ENCODE peak calls at places on chromosome 20, in four cellular contexts. J is GM12878, M is HepG2, N is K562. V is an unnamed sample.

GRCh38 chr20:8756410-8756809 is 312.5 kb upstream of the PLCB4 start:
- DNase-seq in J (no peak), M (peak; percentile 60), N (peak; percentile 25), V (no peak)

GRCh38 chr20:31570735-31571617 is 34.1 kb upstream of the ID1 start:
- DNase-seq in J (no peak), M (peak; percentile 33), N (no peak), V (no peak)

GRCh38 chr20:35478804-35479472 is 23.5 kb downstream of the CEP250 start:
- DNase-seq in J (no peak), M (peak; percentile 77), N (peak; percentile 19), V (peak; percentile 46)

GRCh38 chr20:43983904-43984361 is 69.3 kb downstream of the TOX2 start:
- DNase-seq in J (no peak), M (no peak), N (no peak), V (no peak)

GRCh38 chr20:50416269-50416863 is 93.8 kb upstream of the PTPN1 start:
- DNase-seq in J (no peak), M (no peak), N (no peak), V (no peak)

GRCh38 chr20:50403565-50404418 is 106.4 kb upstream of the PTPN1 start:
- DNase-seq in J (no peak), M (no peak), N (no peak), V (no peak)

GRCh38 chr20:8454137-8454712 is 322.2 kb downstream of the PLCB1 start:
- DNase-seq in J (peak; percentile 17), M (peak; percentile 65), N (no peak), V (no peak)

GRCh38 chr20:17870063-17870740 is 98.4 kb downstream of the SNX5 start:
- DNase-seq in J (no peak), M (no peak), N (no peak), V (no peak)

GRCh38 chr20:62719250-62719945 is 10.8 kb downstream of the NTSR1 start:
- DNase-seq in J (no peak), M (no peak), N (no peak), V (no peak)

GRCh38 chr20:63238491-63239126 is 2.9 kb downstream of the BIRC7 start:
- DNase-seq in J (no peak), M (no peak), N (peak; percentile 50), V (no peak)

GRCh38 chr20:8196096-8196495 is 64.0 kb downstream of the PLCB1 start:
- DNase-seq in J (no peak), M (no peak), N (no peak), V (no peak)

GRCh38 chr20:41443667-41444066 is 77.0 kb upstream of the EMILIN3 start:
- DNase-seq in J (no peak), M (no peak), N (no peak), V (no peak)

GRCh38 chr20:58722379-58722778 is 29.8 kb downstream of the NPEPL1 start:
- DNase-seq in J (no peak), M (no peak), N (no peak), V (peak; percentile 7)

GRCh38 chr20:45378191-45378590 is at the start of gene TP53TG5:
- DNase-seq in J (no peak), M (no peak), N (no peak), V (no peak)

GRCh38 chr20:58213112-58213511 is 15.3 kb downstream of the ANKRD60 start:
- DNase-seq in J (no peak), M (no peak), N (no peak), V (no peak)

GRCh38 chr20:9112541-9113515 is 43.9 kb downstream of the PLCB4 start:
- DNase-seq in J (no peak), M (no peak), N (no peak), V (no peak)

GRCh38 chr20:57175397-57176010 is 90.9 kb downstream of the BMP7 start:
- DNase-seq in J (no peak), M (no peak), N (no peak), V (no peak)

GRCh38 chr20:41086402-41087324 is 50.7 kb upstream of the PLCG1 start:
- DNase-seq in J (no peak), M (no peak), N (peak; percentile 85), V (no peak)

GRCh38 chr20:57698191-57698866 is 11.5 kb downstream of the PMEPA1 start:
- DNase-seq in J (no peak), M (peak; percentile 31), N (no peak), V (no peak)

GRCh38 chr20:62707981-62708521 is 585 bp upstream of the NTSR1 start:
- DNase-seq in J (no peak), M (no peak), N (no peak), V (peak; percentile 83)

GRCh38 chr20:50096237-50096636 is 16.7 kb downstream of the UBE2V1 start:
- DNase-seq in J (no peak), M (no peak), N (no peak), V (no peak)

GRCh38 chr20:38337561-38338140 is 8.6 kb upstream of the LBP start:
- DNase-seq in J (no peak), M (peak; percentile 72), N (peak; percentile 89), V (peak; percentile 97)

GRCh38 chr20:40807094-40807623 is 118.1 kb upstream of the MAFB start:
- DNase-seq in J (no peak), M (no peak), N (no peak), V (no peak)

GRCh38 chr20:37992802-37993538 is 40.3 kb downstream of the TTI1 start:
- DNase-seq in J (no peak), M (peak; percentile 55), N (peak; percentile 73), V (no peak)

GRCh38 chr20:59955131-59955796 is 3.0 kb upstream of the CDH26 start:
- DNase-seq in J (no peak), M (peak; percentile 53), N (peak; percentile 52), V (no peak)

GRCh38 chr20:51752343-51752951 is 15.7 kb downstream of the ATP9A start:
- DNase-seq in J (no peak), M (peak; percentile 71), N (no peak), V (no peak)

GRCh38 chr20:61778485-61778863 is 287.2 kb downstream of the TAF4 start:
- DNase-seq in J (no peak), M (no peak), N (no peak), V (no peak)

GRCh38 chr20:23203310-23203709 is 117.2 kb upstream of the CD93 start:
- DNase-seq in J (no peak), M (no peak), N (no peak), V (no peak)

GRCh38 chr20:23206061-23206460 is 119.9 kb upstream of the CD93 start:
- DNase-seq in J (no peak), M (no peak), N (no peak), V (no peak)

GRCh38 chr20:23205221-23205620 is 119.1 kb upstream of the CD93 start:
- DNase-seq in J (no peak), M (no peak), N (no peak), V (no peak)

GRCh38 chr20:23205656-23206055 is 119.5 kb upstream of the CD93 start:
- DNase-seq in J (no peak), M (no peak), N (no peak), V (peak; percentile 26)

DNA sequence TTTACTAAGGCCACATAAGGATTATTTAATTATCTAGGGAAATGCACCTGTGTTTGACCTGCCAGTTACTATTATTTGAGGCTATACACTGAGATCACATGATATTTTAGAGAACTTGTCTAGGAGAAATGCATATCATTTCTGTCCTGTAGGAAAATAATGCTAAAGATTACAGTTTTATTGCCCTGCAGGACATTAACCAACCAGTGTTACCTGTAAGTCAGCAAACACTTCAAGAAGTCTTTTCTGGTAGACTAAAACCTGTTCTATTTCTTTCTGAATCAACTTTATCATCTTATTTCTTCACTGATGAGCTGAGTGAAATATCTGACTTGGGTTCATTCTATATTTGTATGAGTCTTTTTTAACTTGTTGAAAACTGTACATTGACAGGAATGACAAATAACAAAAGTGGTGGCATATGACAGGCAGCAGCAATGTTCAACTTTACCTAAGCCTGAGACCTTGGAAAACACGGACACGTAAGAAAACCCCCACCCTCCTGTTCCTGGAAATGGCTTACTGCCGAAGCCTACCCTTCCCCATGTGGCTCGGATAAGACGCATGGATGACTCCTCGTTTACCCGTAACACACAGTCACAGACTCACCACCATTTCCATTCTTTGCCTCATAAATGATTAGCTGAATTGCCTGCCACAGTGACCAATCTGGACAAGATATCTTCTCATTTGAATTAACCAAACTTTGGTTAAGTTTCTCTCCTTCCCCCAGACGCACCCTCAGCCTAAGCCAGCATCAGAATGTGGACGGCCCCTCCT is 118.0 kb upstream of the CD93 start:
- DNase-seq in J (no peak), M (no peak), N (peak; percentile 55), V (no peak)
- TF ChIP-seq ETV6 in J (no peak), M (no peak), N (no peak), V (no peak)

GRCh38 chr20:33659341-33660034 is 2.6 kb upstream of the C20orf144 start:
- DNase-seq in J (no peak), M (no peak), N (no peak), V (no peak)
- TF ChIP-seq ETV6 in J (no peak), M (no peak), N (no peak), V (no peak)

GRCh38 chr20:23033918-23034317 is 1.2 kb upstream of the SSTR4 start:
- DNase-seq in J (no peak), M (no peak), N (no peak), V (no peak)

GRCh38 chr20:23036371-23036770 is 1.3 kb downstream of the SSTR4 start:
- DNase-seq in J (no peak), M (no peak), N (no peak), V (no peak)

GRCh38 chr20:23035731-23036130 is 619 bp downstream of the SSTR4 start:
- DNase-seq in J (no peak), M (no peak), N (no peak), V (no peak)

GRCh38 chr20:23037017-23037481 is 1.9 kb downstream of the SSTR4 start:
- DNase-seq in J (no peak), M (no peak), N (no peak), V (no peak)

DNA sequence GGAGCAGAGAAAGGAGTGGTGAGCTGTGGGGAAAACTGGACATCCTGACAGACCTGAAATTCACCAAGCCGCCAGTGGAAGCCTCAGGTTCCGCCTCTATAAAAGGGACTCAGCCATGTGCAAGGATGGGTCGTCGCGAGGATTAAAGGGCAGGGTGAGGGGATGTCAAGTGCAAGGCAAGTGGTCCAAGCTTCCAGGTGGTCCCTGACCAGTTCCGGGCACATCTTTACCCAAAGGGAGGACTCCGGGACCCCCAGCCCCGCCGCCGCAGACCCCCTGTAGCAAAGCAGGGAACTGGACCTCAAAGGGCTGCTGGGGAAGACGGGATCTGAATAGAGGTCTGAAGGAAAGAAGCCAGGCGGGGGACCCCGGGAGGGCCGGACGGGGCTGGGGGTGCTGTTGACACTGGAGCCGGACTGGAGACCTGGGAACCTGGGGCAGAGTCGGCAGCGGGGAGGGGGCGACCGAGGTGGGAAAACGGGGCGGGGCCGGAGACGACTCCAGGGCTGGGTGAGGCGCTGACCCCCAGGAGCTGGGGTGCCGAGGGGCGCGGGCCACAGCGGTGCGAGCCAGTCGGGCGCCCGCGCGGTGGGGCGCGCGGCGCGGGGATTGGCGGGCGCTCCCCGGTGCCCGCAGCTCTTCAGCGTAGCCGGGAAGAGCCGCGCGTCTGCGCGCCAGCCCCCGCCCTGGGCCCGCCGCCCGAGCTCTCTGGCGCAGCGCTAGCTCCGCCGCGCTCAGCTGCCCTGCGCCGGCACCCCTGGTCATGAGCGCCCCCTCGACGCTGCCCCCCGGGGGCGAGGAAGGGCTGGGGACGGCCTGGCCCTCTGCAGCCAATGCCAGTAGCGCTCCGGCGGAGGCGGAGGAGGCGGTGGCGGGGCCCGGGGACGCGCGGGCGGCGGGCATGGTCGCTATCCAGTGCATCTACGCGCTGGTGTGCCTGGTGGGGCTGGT is at the start of gene SSTR4:
- DNase-seq in J (no peak), M (no peak), N (no peak), V (no peak)
- TF ChIP-seq ETV6 in J (no peak), M (no peak), N (no peak), V (peak; percentile 21)

DNA sequence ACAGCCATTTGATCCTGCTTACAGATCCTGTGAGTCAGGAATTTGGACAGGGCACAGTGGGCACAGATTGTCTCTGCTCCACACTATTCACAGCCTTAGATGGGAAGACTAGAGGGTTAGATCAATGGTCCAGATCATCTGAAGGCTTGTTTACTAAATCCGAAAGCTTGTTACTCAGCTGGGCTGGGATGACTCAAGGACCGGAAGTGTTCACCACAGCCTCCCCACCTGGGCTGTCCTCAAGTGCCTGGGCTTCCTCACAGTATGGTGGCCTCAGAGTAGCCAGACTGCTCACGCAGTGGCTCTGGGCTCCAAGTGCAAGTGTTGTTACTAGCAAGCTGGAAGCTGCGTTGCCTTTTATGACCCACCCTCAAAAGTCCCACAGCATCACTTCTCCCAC is 75.4 kb upstream of the INSM1 start:
- DNase-seq in J (peak; percentile 20), M (no peak), N (no peak), V (no peak)
- TF ChIP-seq ETV6 in J (no peak), M (no peak), N (no peak), V (no peak)